ENCODE peak calls at places on chromosomes 4 and X, in five cellular contexts. One of them, this sample, is unnamed. For H3K4me1, the result is how much of the 10 kb centered on the place peaks cover.

GRCh38 chr4:185304944-185305690 is 90.6 kb downstream of the LRP2BP start:
- DNase-seq in A549: peak
- DNase-seq in fibroblast of lung: peak
- DNase-seq in Panc1: no peak
- DNase-seq in lower lobe of right lung: peak
- DNase-seq in this sample: no peak

GRCh38 chrX:40237745-40238178 is 140.0 kb upstream of the BCOR start:
- DNase-seq in A549: no peak
- DNase-seq in fibroblast of lung: no peak
- DNase-seq in Panc1: no peak
- DNase-seq in lower lobe of right lung: no peak
- DNase-seq in this sample: no peak

GRCh38 chr4:100188829-100189228 is 1.4 kb downstream of the DDIT4L start:
- DNase-seq in A549: no peak
- DNase-seq in fibroblast of lung: no peak
- DNase-seq in Panc1: no peak
- DNase-seq in lower lobe of right lung: no peak
- DNase-seq in this sample: no peak

GRCh38 chr4:108393870-108394269 is 225.1 kb upstream of the LEF1 start:
- DNase-seq in A549: no peak
- DNase-seq in fibroblast of lung: no peak
- DNase-seq in Panc1: no peak
- DNase-seq in lower lobe of right lung: no peak
- DNase-seq in this sample: no peak

GRCh38 chrX:24208494-24209240 is 59.1 kb downstream of the ZFX start:
- DNase-seq in A549: no peak
- DNase-seq in fibroblast of lung: no peak
- DNase-seq in Panc1: no peak
- DNase-seq in lower lobe of right lung: no peak
- DNase-seq in this sample: no peak

GRCh38 chr4:10063544-10064300 is 42.4 kb upstream of the SLC2A9 start:
- DNase-seq in A549: peak
- DNase-seq in fibroblast of lung: peak
- DNase-seq in Panc1: no peak
- DNase-seq in lower lobe of right lung: peak
- DNase-seq in this sample: peak

GRCh38 chr4:81577392-81577791 is 105.7 kb upstream of the RASGEF1B start:
- DNase-seq in A549: no peak
- DNase-seq in fibroblast of lung: no peak
- DNase-seq in Panc1: no peak
- DNase-seq in lower lobe of right lung: no peak
- DNase-seq in this sample: no peak

GRCh38 chr4:41957634-41958033 is 22.4 kb downstream of the TMEM33 start:
- DNase-seq in A549: peak
- DNase-seq in fibroblast of lung: no peak
- DNase-seq in Panc1: no peak
- DNase-seq in lower lobe of right lung: no peak
- DNase-seq in this sample: no peak

GRCh38 chrX:70755850-70756249 is 152.7 kb downstream of the TEX11 start:
- DNase-seq in A549: no peak
- DNase-seq in fibroblast of lung: no peak
- DNase-seq in Panc1: no peak
- DNase-seq in lower lobe of right lung: no peak
- DNase-seq in this sample: no peak

GRCh38 chrX:54821310-54821709 is 13.8 kb downstream of the MAGED2 start:
- DNase-seq in A549: no peak
- DNase-seq in fibroblast of lung: no peak
- DNase-seq in Panc1: no peak
- DNase-seq in lower lobe of right lung: no peak
- DNase-seq in this sample: no peak

GRCh38 chr4:175784986-175785525 is 27.0 kb downstream of the GPM6A start:
- DNase-seq in A549: no peak
- DNase-seq in fibroblast of lung: peak
- DNase-seq in Panc1: no peak
- DNase-seq in lower lobe of right lung: no peak
- DNase-seq in this sample: no peak

GRCh38 chr4:184355111-184355604 is 119.2 kb downstream of the IRF2 start:
- DNase-seq in A549: peak
- DNase-seq in fibroblast of lung: peak
- DNase-seq in Panc1: no peak
- DNase-seq in lower lobe of right lung: no peak
- DNase-seq in this sample: peak

GRCh38 chr4:137960371-137961050 is 281.6 kb downstream of the SLC7A11 start:
- DNase-seq in A549: no peak
- DNase-seq in fibroblast of lung: peak
- DNase-seq in Panc1: no peak
- DNase-seq in lower lobe of right lung: no peak
- DNase-seq in this sample: no peak

GRCh38 chr4:181548873-181549541 is 694.2 kb upstream of the TENM3 start:
- DNase-seq in A549: peak
- DNase-seq in fibroblast of lung: peak
- DNase-seq in Panc1: peak
- DNase-seq in lower lobe of right lung: no peak
- DNase-seq in this sample: no peak

GRCh38 chrX:10190367-10190766 is 33.6 kb downstream of the CLCN4 start:
- DNase-seq in A549: peak
- DNase-seq in fibroblast of lung: peak
- DNase-seq in Panc1: peak
- DNase-seq in lower lobe of right lung: no peak
- DNase-seq in this sample: no peak

GRCh38 chr4:76434901-76435688 is at the start of gene SHROOM3:
- DNase-seq in A549: no peak
- DNase-seq in fibroblast of lung: peak
- DNase-seq in Panc1: no peak
- DNase-seq in lower lobe of right lung: no peak
- DNase-seq in this sample: no peak

GRCh38 chrX:80812176-80812575 is 2.5 kb upstream of the BRWD3 start:
- DNase-seq in A549: peak
- DNase-seq in fibroblast of lung: peak
- DNase-seq in Panc1: no peak
- DNase-seq in lower lobe of right lung: peak
- DNase-seq in this sample: no peak

GRCh38 chr4:159227984-159228383 is 125.1 kb downstream of the RAPGEF2 start:
- DNase-seq in A549: peak
- DNase-seq in fibroblast of lung: peak
- DNase-seq in Panc1: no peak
- DNase-seq in lower lobe of right lung: peak
- DNase-seq in this sample: peak

GRCh38 chr4:159235779-159236368 is 133.0 kb downstream of the RAPGEF2 start:
- DNase-seq in A549: no peak
- DNase-seq in fibroblast of lung: peak
- DNase-seq in Panc1: no peak
- DNase-seq in lower lobe of right lung: no peak
- DNase-seq in this sample: no peak

GRCh38 chr4:159227378-159227777 is 124.5 kb downstream of the RAPGEF2 start:
- DNase-seq in A549: no peak
- DNase-seq in fibroblast of lung: peak
- DNase-seq in Panc1: no peak
- DNase-seq in lower lobe of right lung: no peak
- DNase-seq in this sample: no peak

GRCh38 chr4:159229164-159229563 is 126.3 kb downstream of the RAPGEF2 start:
- DNase-seq in A549: peak
- DNase-seq in fibroblast of lung: peak
- DNase-seq in Panc1: no peak
- DNase-seq in lower lobe of right lung: no peak
- DNase-seq in this sample: no peak

GRCh38 chr4:159232465-159233106 is 129.7 kb downstream of the RAPGEF2 start:
- DNase-seq in A549: no peak
- DNase-seq in fibroblast of lung: no peak
- DNase-seq in Panc1: no peak
- DNase-seq in lower lobe of right lung: no peak
- DNase-seq in this sample: no peak
- H3K4me1 ChIP-seq in A549: under half
- H3K4me1 ChIP-seq in fibroblast of lung: under half
- H3K4me1 ChIP-seq in Panc1: under half
- H3K4me1 ChIP-seq in lower lobe of right lung: under half
- H3K4me1 ChIP-seq in this sample: under half

GRCh38 chr4:39068907-39069306 is 6.9 kb downstream of the KLHL5 start:
- DNase-seq in A549: no peak
- DNase-seq in fibroblast of lung: no peak
- DNase-seq in Panc1: no peak
- DNase-seq in lower lobe of right lung: no peak
- DNase-seq in this sample: no peak
- H3K27ac ChIP-seq in A549: no peak
- H3K27ac ChIP-seq in fibroblast of lung: no peak
- H3K27ac ChIP-seq in Panc1: no peak
- H3K27ac ChIP-seq in lower lobe of right lung: no peak
- H3K27ac ChIP-seq in this sample: no peak

GRCh38 chr4:129403848-129404247 is 307.9 kb downstream of the C4orf33 start:
- DNase-seq in A549: no peak
- DNase-seq in fibroblast of lung: no peak
- DNase-seq in Panc1: no peak
- DNase-seq in lower lobe of right lung: no peak
- DNase-seq in this sample: no peak
- TF ChIP-seq CTCF in A549: no peak
- TF ChIP-seq CTCF in fibroblast of lung: no peak
- TF ChIP-seq CTCF in Panc1: no peak
- TF ChIP-seq CTCF in lower lobe of right lung: no peak
- TF ChIP-seq CTCF in this sample: no peak

GRCh38 chr4:151202381-151202780 is 74.6 kb upstream of the PRSS48 start:
- DNase-seq in A549: no peak
- DNase-seq in fibroblast of lung: no peak
- DNase-seq in Panc1: no peak
- DNase-seq in lower lobe of right lung: no peak
- DNase-seq in this sample: no peak
- H3K4me1 ChIP-seq in A549: under half
- H3K4me1 ChIP-seq in fibroblast of lung: under half
- H3K4me1 ChIP-seq in Panc1: under half
- H3K4me1 ChIP-seq in lower lobe of right lung: half or more
- H3K4me1 ChIP-seq in this sample: under half

DNA sequence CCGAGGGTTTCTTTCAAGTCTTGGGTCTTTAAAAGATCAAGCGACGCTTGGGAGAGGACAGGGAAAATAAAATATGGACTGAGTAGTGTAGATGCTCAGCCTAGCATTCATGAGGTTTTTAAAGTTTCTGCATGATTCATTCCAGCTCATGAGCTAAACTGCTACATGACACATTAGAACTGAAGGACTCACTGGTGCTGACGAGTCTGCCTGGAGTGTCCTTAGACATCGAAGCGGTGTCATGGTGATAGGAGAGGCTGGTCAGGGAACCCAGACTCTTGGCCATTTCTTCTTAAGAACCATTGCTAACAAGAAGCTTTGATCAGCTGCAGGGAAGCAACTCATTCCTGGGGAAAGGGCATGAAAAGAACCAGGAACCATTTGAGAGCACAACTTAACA is 158.6 kb downstream of the TRIML1 start:
- DNase-seq in A549: no peak
- DNase-seq in fibroblast of lung: no peak
- DNase-seq in Panc1: no peak
- DNase-seq in lower lobe of right lung: no peak
- DNase-seq in this sample: no peak
- H3K27ac ChIP-seq in A549: no peak
- H3K27ac ChIP-seq in fibroblast of lung: no peak
- H3K27ac ChIP-seq in Panc1: no peak
- H3K27ac ChIP-seq in lower lobe of right lung: no peak
- H3K27ac ChIP-seq in this sample: no peak

GRCh38 chr4:20251796-20252655 is at the start of gene SLIT2:
- DNase-seq in A549: peak
- DNase-seq in fibroblast of lung: peak
- DNase-seq in Panc1: no peak
- DNase-seq in lower lobe of right lung: peak
- DNase-seq in this sample: peak
- TF ChIP-seq CTCF in A549: no peak
- TF ChIP-seq CTCF in fibroblast of lung: no peak
- TF ChIP-seq CTCF in Panc1: no peak
- TF ChIP-seq CTCF in lower lobe of right lung: no peak
- TF ChIP-seq CTCF in this sample: no peak

DNA sequence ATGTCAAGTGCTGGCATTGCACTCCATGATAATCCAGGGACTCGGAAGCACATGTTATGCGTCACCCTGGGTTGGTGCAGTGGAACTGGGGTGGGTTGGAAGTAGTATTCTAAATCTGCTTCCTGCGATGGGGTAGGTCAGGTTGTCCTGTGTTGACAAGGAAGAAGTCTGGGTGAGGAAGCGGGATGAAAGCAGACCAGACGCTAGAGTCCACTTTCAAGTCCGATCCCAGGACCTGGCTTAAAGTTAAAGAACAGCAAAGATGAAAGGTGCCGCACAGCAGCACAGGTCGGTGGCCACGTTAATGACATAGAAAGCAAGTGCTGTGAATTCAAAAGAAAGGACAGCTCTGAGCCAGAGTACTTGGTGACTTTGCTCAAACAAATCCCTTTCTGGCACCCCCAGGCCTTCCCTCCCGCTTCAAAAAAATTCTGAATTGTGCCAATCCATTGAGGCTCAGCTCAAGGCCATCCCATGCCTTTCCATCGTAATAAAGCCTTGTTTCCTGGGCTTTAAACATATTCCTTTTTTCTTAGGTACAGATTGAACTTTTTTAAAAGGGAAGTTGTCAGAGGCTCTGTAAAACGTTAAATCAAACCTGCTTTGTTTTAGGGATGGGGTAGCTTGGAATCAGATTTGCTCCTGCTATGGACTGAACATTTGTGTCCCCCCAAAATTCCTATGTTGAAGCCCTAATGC is 117.7 kb downstream of the PTTG2 start:
- DNase-seq in A549: no peak
- DNase-seq in fibroblast of lung: no peak
- DNase-seq in Panc1: no peak
- DNase-seq in lower lobe of right lung: no peak
- DNase-seq in this sample: no peak
- H3K4me1 ChIP-seq in A549: under half
- H3K4me1 ChIP-seq in fibroblast of lung: under half
- H3K4me1 ChIP-seq in Panc1: under half
- H3K4me1 ChIP-seq in lower lobe of right lung: under half
- H3K4me1 ChIP-seq in this sample: half or more

This sample was measured in right atrium auricular region.